ENCODE peak calls at places on chromosomes 3 and 15, in six cellular contexts. One of them, this sample, is unnamed.

GRCh38 chr15:94323076-94323475 is 91.7 kb downstream of the MCTP2 start:
- DNase-seq in NT2/D1: no peak
- DNase-seq in HepG2: no peak
- DNase-seq in K562: no peak
- DNase-seq in H1: no peak
- DNase-seq in SK-N-SH: no peak
- DNase-seq in this sample: no peak

GRCh38 chr3:143424874-143425273 is 305.3 kb downstream of the CHST2 start:
- DNase-seq in NT2/D1: no peak
- DNase-seq in HepG2: no peak
- DNase-seq in K562: no peak
- DNase-seq in H1: no peak
- DNase-seq in SK-N-SH: no peak
- DNase-seq in this sample: no peak

GRCh38 chr3:117921908-117922456 is 1112.7 kb downstream of the IGSF11 start:
- DNase-seq in NT2/D1: no peak
- DNase-seq in HepG2: no peak
- DNase-seq in K562: no peak
- DNase-seq in H1: no peak
- DNase-seq in SK-N-SH: no peak
- DNase-seq in this sample: no peak

GRCh38 chr15:35243758-35244157 is 158.7 kb upstream of the NANOGP8 start:
- DNase-seq in NT2/D1: no peak
- DNase-seq in HepG2: no peak
- DNase-seq in K562: no peak
- DNase-seq in H1: no peak
- DNase-seq in SK-N-SH: no peak
- DNase-seq in this sample: no peak

GRCh38 chr3:69484507-69485393 is 98.9 kb upstream of the FRMD4B start:
- DNase-seq in NT2/D1: no peak
- DNase-seq in HepG2: no peak
- DNase-seq in K562: no peak
- DNase-seq in H1: no peak
- DNase-seq in SK-N-SH: no peak
- DNase-seq in this sample: no peak

GRCh38 chr3:185309795-185310194 is 53.1 kb upstream of the MAP3K13 start:
- DNase-seq in NT2/D1: no peak
- DNase-seq in HepG2: no peak
- DNase-seq in K562: no peak
- DNase-seq in H1: no peak
- DNase-seq in SK-N-SH: no peak
- DNase-seq in this sample: no peak

GRCh38 chr15:85500729-85501128 is 120.3 kb downstream of the AKAP13 start:
- DNase-seq in NT2/D1: no peak
- DNase-seq in HepG2: no peak
- DNase-seq in K562: no peak
- DNase-seq in H1: no peak
- DNase-seq in SK-N-SH: no peak
- DNase-seq in this sample: no peak

GRCh38 chr3:123412811-123413588 is 35.9 kb downstream of the ADCY5 start:
- DNase-seq in NT2/D1: no peak
- DNase-seq in HepG2: no peak
- DNase-seq in K562: no peak
- DNase-seq in H1: no peak
- DNase-seq in SK-N-SH: no peak
- DNase-seq in this sample: no peak

GRCh38 chr3:140552403-140552802 is 125.5 kb upstream of the TRIM42 start:
- DNase-seq in NT2/D1: no peak
- DNase-seq in HepG2: no peak
- DNase-seq in K562: no peak
- DNase-seq in H1: no peak
- DNase-seq in SK-N-SH: no peak
- DNase-seq in this sample: no peak

DNA sequence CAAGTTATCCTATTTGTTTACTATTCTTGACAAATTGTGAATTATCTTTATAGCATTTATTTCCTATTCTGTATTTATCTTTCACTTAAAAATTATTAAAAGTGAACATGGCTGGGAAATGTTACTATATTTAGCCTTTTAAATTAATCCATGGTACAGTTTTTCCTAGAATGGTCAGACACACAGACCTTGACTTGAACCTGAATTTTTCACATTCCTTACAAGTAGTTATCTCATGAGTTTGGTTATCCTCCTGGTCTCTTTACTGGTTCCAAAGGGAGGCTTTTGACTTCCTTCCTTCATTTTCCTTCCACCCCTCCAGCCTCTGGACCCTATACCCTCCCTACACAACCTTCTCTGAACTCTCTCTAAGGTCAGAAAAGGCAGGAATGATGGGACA is 280.6 kb downstream of the SATB1 start:
- DNase-seq in NT2/D1: no peak
- DNase-seq in HepG2: no peak
- DNase-seq in K562: no peak
- DNase-seq in H1: no peak
- DNase-seq in SK-N-SH: no peak
- DNase-seq in this sample: no peak
- TF ChIP-seq YY1 in NT2/D1: no peak
- TF ChIP-seq YY1 in HepG2: no peak
- TF ChIP-seq YY1 in K562: no peak
- TF ChIP-seq YY1 in H1: no peak
- TF ChIP-seq YY1 in SK-N-SH: no peak
- TF ChIP-seq YY1 in this sample: no peak

DNA sequence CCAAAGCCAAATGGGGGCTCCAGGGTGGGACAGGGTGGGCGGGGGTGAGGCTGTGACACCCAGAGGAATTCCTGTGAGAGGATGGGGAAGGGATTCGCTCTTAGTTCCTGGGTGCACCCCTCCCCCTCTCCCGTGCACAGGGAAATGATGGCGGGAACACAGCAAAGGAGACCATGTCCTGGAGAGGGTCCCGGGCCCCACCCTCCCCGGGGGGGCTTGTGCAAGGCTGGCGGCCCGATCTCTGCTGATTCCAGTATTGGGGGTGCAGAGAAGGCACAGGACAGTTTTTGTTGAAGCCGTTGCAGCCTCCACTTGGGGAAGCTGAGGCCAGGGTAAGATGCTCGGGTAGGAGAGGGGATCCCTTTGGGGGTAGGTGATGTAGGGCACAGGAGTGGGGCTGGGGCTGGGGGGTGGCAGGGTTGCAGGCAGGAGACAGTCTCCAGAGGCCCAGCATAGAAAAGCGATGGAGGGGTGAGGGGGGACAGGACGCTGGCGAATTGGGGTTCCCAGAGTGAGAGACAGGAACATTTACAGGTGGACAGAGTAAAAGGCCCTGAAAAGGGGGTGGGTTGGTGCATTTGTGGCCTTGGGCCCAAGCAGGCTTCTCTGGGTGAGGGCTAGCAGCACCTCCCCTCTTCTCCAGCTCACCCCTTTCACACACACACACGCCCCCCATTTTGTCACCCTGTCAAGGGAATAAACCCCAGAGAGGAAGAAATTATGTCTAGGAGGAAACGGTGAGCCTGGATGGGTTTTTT is 38.5 kb downstream of the HMCES start:
- DNase-seq in NT2/D1: no peak
- DNase-seq in HepG2: no peak
- DNase-seq in K562: no peak
- DNase-seq in H1: no peak
- DNase-seq in SK-N-SH: peak
- DNase-seq in this sample: no peak
- TF ChIP-seq YY1 in NT2/D1: no peak
- TF ChIP-seq YY1 in HepG2: no peak
- TF ChIP-seq YY1 in K562: no peak
- TF ChIP-seq YY1 in H1: no peak
- TF ChIP-seq YY1 in SK-N-SH: no peak
- TF ChIP-seq YY1 in this sample: no peak

GRCh38 chr15:29289179-29289578 is 19.6 kb upstream of the NSMCE3 start:
- DNase-seq in NT2/D1: no peak
- DNase-seq in HepG2: no peak
- DNase-seq in K562: no peak
- DNase-seq in H1: no peak
- DNase-seq in SK-N-SH: no peak
- DNase-seq in this sample: no peak
- TF ChIP-seq YY1 in NT2/D1: no peak
- TF ChIP-seq YY1 in HepG2: no peak
- TF ChIP-seq YY1 in K562: no peak
- TF ChIP-seq YY1 in H1: no peak
- TF ChIP-seq YY1 in SK-N-SH: no peak
- TF ChIP-seq YY1 in this sample: no peak

GRCh38 chr3:172698650-172699049 is 12.2 kb downstream of the NCEH1 start:
- DNase-seq in NT2/D1: no peak
- DNase-seq in HepG2: no peak
- DNase-seq in K562: no peak
- DNase-seq in H1: no peak
- DNase-seq in SK-N-SH: no peak
- DNase-seq in this sample: no peak

GRCh38 chr3:172696357-172696756 is 14.5 kb downstream of the NCEH1 start:
- DNase-seq in NT2/D1: no peak
- DNase-seq in HepG2: peak
- DNase-seq in K562: no peak
- DNase-seq in H1: no peak
- DNase-seq in SK-N-SH: no peak
- DNase-seq in this sample: no peak

GRCh38 chr3:172699070-172699469 is 11.8 kb downstream of the NCEH1 start:
- DNase-seq in NT2/D1: no peak
- DNase-seq in HepG2: no peak
- DNase-seq in K562: no peak
- DNase-seq in H1: no peak
- DNase-seq in SK-N-SH: no peak
- DNase-seq in this sample: no peak

GRCh38 chr3:172694526-172694925 is 16.3 kb downstream of the NCEH1 start:
- DNase-seq in NT2/D1: no peak
- DNase-seq in HepG2: no peak
- DNase-seq in K562: no peak
- DNase-seq in H1: no peak
- DNase-seq in SK-N-SH: no peak
- DNase-seq in this sample: no peak

GRCh38 chr3:172697558-172697957 is 13.3 kb downstream of the NCEH1 start:
- DNase-seq in NT2/D1: no peak
- DNase-seq in HepG2: peak
- DNase-seq in K562: no peak
- DNase-seq in H1: no peak
- DNase-seq in SK-N-SH: no peak
- DNase-seq in this sample: no peak
- TF ChIP-seq YY1 in NT2/D1: no peak
- TF ChIP-seq YY1 in HepG2: no peak
- TF ChIP-seq YY1 in K562: no peak
- TF ChIP-seq YY1 in H1: no peak
- TF ChIP-seq YY1 in SK-N-SH: no peak
- TF ChIP-seq YY1 in this sample: no peak

DNA sequence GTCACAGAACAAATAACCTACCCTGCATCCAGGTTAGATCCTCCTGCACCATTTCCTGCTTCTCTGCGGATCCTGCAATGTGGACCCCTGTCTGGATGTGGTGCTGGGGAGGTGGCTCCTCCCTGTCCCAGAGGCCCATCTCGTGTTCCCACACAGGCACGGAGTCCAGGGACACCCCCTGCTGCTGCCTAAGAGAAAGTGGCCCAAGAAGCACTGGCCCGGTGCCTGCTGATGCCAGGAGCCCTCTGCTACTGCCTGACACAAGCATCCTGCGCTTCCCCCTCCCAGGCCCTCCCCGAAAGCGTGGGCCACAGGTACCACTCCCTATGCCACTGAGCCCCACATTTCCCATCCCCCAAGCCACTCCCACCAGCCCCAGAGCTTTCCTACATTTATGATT is 48.6 kb downstream of the ZNF445 start:
- DNase-seq in NT2/D1: no peak
- DNase-seq in HepG2: no peak
- DNase-seq in K562: no peak
- DNase-seq in H1: no peak
- DNase-seq in SK-N-SH: no peak
- DNase-seq in this sample: no peak
- TF ChIP-seq YY1 in NT2/D1: no peak
- TF ChIP-seq YY1 in HepG2: no peak
- TF ChIP-seq YY1 in K562: no peak
- TF ChIP-seq YY1 in H1: no peak
- TF ChIP-seq YY1 in SK-N-SH: no peak
- TF ChIP-seq YY1 in this sample: no peak

GRCh38 chr3:124845406-124845805 is 41.8 kb downstream of the ITGB5 start:
- DNase-seq in NT2/D1: no peak
- DNase-seq in HepG2: no peak
- DNase-seq in K562: no peak
- DNase-seq in H1: no peak
- DNase-seq in SK-N-SH: no peak
- DNase-seq in this sample: no peak
- TF ChIP-seq YY1 in NT2/D1: no peak
- TF ChIP-seq YY1 in HepG2: no peak
- TF ChIP-seq YY1 in K562: no peak
- TF ChIP-seq YY1 in H1: no peak
- TF ChIP-seq YY1 in SK-N-SH: no peak
- TF ChIP-seq YY1 in this sample: no peak

GRCh38 chr3:171317133-171317532 is 143.1 kb downstream of the TNIK start:
- DNase-seq in NT2/D1: no peak
- DNase-seq in HepG2: no peak
- DNase-seq in K562: peak
- DNase-seq in H1: no peak
- DNase-seq in SK-N-SH: no peak
- DNase-seq in this sample: no peak
- TF ChIP-seq YY1 in NT2/D1: no peak
- TF ChIP-seq YY1 in HepG2: no peak
- TF ChIP-seq YY1 in K562: no peak
- TF ChIP-seq YY1 in H1: no peak
- TF ChIP-seq YY1 in SK-N-SH: no peak
- TF ChIP-seq YY1 in this sample: no peak

GRCh38 chr3:178001670-178002101 is 534.5 kb upstream of the KCNMB2 start:
- DNase-seq in NT2/D1: no peak
- DNase-seq in HepG2: no peak
- DNase-seq in K562: no peak
- DNase-seq in H1: no peak
- DNase-seq in SK-N-SH: no peak
- DNase-seq in this sample: no peak
- TF ChIP-seq YY1 in NT2/D1: no peak
- TF ChIP-seq YY1 in HepG2: no peak
- TF ChIP-seq YY1 in K562: no peak
- TF ChIP-seq YY1 in H1: no peak
- TF ChIP-seq YY1 in SK-N-SH: no peak
- TF ChIP-seq YY1 in this sample: no peak